ENCODE peak calls at places on chromosomes 12 and 14, in ten cellular contexts. Y is ascending aorta; V is Peyer's patch; W is hepatocyte; F is neural progenitor cell; B is Panc1; Z is adrenal gland; T is CD8-positive, alpha-beta T cell; D is HCT116; S is astrocyte. U is an unnamed sample.

GRCh38 chr14:58796636-58797429 is 159.1 kb downstream of the DACT1 start:
- DNase-seq in Y (no peak), V (no peak), W (peak; percentile 31), F (peak; percentile 28), B (no peak), Z (no peak), T (no peak), D (no peak), S (no peak), U (no peak)

GRCh38 chr12:67649165-67650126 is 901 bp downstream of the DYRK2 start:
- DNase-seq in Y (no peak), V (peak; percentile 72), W (peak; percentile 53), F (peak; percentile 57), B (no peak), Z (peak; percentile 54), T (no peak), D (no peak), S (no peak), U (no peak)

GRCh38 chr14:102229071-102229738 is 75.8 kb downstream of the MOK start:
- DNase-seq in Y (no peak), V (no peak), W (no peak), F (no peak), B (no peak), Z (no peak), T (no peak), D (no peak), S (no peak), U (no peak)

GRCh38 chr12:42802688-42803279 is 213.2 kb upstream of the PRICKLE1 start:
- DNase-seq in Y (no peak), V (no peak), W (no peak), F (no peak), B (no peak), Z (no peak), T (no peak), D (no peak), S (peak; percentile 47), U (no peak)

GRCh38 chr14:22266141-22266442 is 322.9 kb downstream of the DAD1 start:
- DNase-seq in Y (no peak), V (no peak), W (no peak), F (no peak), B (no peak), Z (no peak), T (no peak), D (no peak), S (no peak), U (no peak)

GRCh38 chr12:116601524-116601923 is 42.3 kb downstream of the MAP1LC3B2 start:
- DNase-seq in Y (no peak), V (no peak), W (no peak), F (no peak), B (no peak), Z (no peak), T (no peak), D (no peak), S (peak; percentile 22), U (peak; percentile 38)

GRCh38 chr12:48265792-48266191 is 62.7 kb upstream of the OR10AD1 start:
- DNase-seq in Y (no peak), V (no peak), W (no peak), F (no peak), B (no peak), Z (no peak), T (no peak), D (no peak), S (no peak), U (no peak)

GRCh38 chr14:30564235-30564867 is 5.4 kb downstream of the G2E3 start:
- DNase-seq in Y (no peak), V (no peak), W (no peak), F (no peak), B (no peak), Z (no peak), T (no peak), D (no peak), S (no peak), U (no peak)

GRCh38 chr12:25236190-25236589 is 14.5 kb downstream of the KRAS start:
- DNase-seq in Y (no peak), V (no peak), W (no peak), F (no peak), B (no peak), Z (peak; percentile 54), T (no peak), D (no peak), S (peak; percentile 41), U (no peak)

DNA sequence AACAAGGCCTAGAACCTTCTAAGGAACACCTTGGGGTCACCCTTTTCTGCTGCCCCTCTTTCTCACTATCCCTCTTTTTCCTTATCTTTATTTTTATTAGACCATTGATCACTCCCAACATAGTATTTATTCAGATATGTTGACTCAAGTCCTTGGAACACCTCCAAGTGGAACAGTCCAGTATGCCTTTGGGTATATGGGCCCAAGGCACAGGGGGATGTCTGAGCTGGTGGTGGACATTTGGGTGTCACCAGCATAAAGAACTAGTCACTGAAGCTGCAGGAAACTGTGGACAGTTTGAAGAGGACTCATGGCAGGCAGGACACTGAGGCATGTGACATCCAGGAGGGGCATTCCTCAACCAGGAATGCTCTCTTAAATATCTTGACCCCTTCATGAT is 105.6 kb downstream of the VEZT start:
- DNase-seq in Y (no peak), V (no peak), W (no peak), F (no peak), B (no peak), Z (no peak), T (no peak), D (no peak), S (no peak), U (no peak)
- H3K4me1 ChIP-seq in Y (no peaks in the 10 kb centered on the region), V (no peaks in the 10 kb centered on the region), W (peaks cover 23% of the 10 kb centered on the region), F (peaks cover 9% of the 10 kb centered on the region), B (peaks cover 16% of the 10 kb centered on the region), Z (no peaks in the 10 kb centered on the region), T (no peaks in the 10 kb centered on the region), D (no peaks in the 10 kb centered on the region), S (peaks cover 10% of the 10 kb centered on the region), U (peaks cover 4% of the 10 kb centered on the region)

DNA sequence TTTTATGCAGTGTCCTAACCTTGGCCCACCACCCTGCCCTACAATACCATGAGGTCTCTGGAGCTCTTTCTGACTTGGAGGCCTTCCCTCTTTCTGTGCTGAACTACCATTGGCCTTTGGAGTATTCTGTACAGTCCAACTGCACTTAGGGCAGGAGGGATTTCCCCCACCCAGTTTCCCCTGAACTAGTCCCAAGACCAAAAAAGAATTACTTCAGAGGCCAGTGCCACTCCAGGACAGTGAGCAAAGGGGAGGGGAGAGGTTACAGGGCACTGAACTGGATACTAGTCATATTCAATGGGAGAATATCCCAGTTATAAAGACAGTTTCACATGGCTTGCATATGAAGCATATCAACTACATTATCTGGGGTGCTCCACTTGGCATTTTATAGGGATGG is 6.1 kb downstream of the SLCO1A2 start:
- DNase-seq in Y (no peak), V (no peak), W (no peak), F (no peak), B (no peak), Z (no peak), T (no peak), D (no peak), S (no peak), U (no peak)
- H3K4me3 ChIP-seq in Y (no peak overlapping the region), V (no peak overlapping the region), W (no peak overlapping the region), F (no peak overlapping the region), B (no peak overlapping the region), Z (no peak overlapping the region), T (no peak overlapping the region), D (no peak overlapping the region), S (no peak overlapping the region), U (no peak overlapping the region)

DNA sequence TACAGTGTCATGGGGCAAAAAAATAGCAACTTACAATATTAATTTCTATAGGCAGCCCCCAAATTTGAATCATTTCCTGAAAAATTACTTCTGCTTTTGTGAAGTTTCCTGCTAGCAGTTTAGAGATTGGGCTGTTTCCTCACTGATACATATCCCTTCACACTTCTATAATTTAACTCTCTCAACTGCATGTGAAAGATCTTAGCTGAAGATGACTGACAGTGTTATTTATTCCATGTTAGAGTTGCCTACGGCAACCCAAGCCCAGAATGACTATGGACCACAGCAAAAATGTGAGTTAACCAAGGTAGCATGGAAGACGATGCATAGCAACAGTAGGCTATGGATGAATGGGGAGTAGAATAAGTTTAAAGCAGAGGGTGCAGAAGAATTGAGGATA is at the start of gene KLRG1:
- DNase-seq in Y (no peak), V (no peak), W (no peak), F (no peak), B (no peak), Z (no peak), T (no peak), D (no peak), S (no peak), U (no peak)
- H3K4me1 ChIP-seq in Y (no peaks in the 10 kb centered on the region), V (no peaks in the 10 kb centered on the region), W (no peaks in the 10 kb centered on the region), F (no peaks in the 10 kb centered on the region), B (no peaks in the 10 kb centered on the region), Z (no peaks in the 10 kb centered on the region), T (peaks cover 60% of the 10 kb centered on the region), D (no peaks in the 10 kb centered on the region), S (no peaks in the 10 kb centered on the region), U (no peaks in the 10 kb centered on the region)

GRCh38 chr12:106113042-106113441 is 25.7 kb downstream of the NUAK1 start:
- DNase-seq in Y (no peak), V (no peak), W (no peak), F (no peak), B (no peak), Z (peak; percentile 26), T (no peak), D (peak; percentile 19), S (peak; percentile 81), U (no peak)

GRCh38 chr12:106115450-106115849 is 23.3 kb downstream of the NUAK1 start:
- DNase-seq in Y (no peak), V (no peak), W (no peak), F (peak; percentile 71), B (no peak), Z (no peak), T (no peak), D (no peak), S (peak; percentile 60), U (no peak)

GRCh38 chr12:106113446-106114083 is 25.2 kb downstream of the NUAK1 start:
- DNase-seq in Y (no peak), V (no peak), W (no peak), F (no peak), B (no peak), Z (no peak), T (no peak), D (no peak), S (no peak), U (no peak)

GRCh38 chr12:106112094-106112822 is 26.5 kb downstream of the NUAK1 start:
- DNase-seq in Y (peak; percentile 76), V (no peak), W (no peak), F (no peak), B (no peak), Z (no peak), T (no peak), D (no peak), S (no peak), U (no peak)

DNA sequence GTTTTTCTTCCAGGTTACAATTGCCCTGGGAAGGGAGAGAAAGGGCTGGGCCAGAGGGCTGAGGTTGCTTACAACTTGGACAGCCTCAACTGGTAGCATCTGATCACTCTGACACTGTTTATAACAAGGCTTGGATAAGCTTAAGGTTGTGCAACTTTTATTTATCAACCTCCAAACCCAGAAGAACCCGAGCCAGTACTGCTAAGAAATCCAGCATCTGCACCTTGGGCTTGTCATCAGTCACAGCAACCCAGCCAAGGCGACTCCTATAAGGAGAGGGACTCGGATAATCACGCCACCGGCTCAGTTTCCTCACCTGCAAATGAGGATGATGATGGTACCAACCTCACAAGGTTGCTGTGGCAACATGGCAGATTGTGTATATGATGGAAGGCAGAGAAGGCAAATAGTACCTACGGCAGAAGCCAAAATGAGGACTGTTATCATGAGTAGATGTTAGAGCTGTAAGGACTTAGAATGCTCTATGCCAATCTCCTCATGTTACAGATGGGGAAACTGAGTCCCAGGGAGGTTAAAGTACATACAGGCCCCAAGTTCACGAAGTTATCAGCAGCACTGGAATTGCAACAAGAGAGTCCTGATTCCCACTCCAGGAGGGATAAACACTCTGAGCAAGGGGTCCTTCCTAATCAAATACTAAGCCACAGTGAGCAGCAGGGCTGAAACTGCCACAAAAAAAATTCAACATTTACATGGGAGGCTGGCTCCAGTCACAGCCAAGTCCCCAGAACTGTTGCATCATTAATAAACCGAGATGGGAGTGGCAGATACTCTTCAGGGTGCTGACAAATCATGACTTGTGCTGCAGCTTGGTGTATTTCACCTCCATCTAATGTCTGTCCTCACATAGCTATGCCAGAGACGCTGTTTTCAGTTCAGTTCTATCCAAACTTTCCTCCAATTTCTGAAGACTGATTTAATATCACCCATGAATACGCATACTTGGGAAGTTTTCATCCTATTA is 24.4 kb downstream of the NUAK1 start:
- DNase-seq in Y (no peak), V (no peak), W (no peak), F (no peak), B (no peak), Z (no peak), T (no peak), D (no peak), S (no peak), U (no peak)
- H3K4me3 ChIP-seq in Y (no peak overlapping the region), V (no peak overlapping the region), W (no peak overlapping the region), F (no peak overlapping the region), B (no peak overlapping the region), Z (no peak overlapping the region), T (no peak overlapping the region), D (no peak overlapping the region), S (no peak overlapping the region), U (no peak overlapping the region)